ENCODE peak calls at places on chromosome 20, in seven cellular contexts. G is tibial artery, L is fibroblast of lung, O is tibial nerve, D is astrocyte of the cerebellum, N is mammary epithelial cell, E is spleen. Z is an unnamed sample.

GRCh38 chr20:21109144-21109543 is 3.0 kb upstream of the LINC00237 start:
- DNase-seq in N (no peak), O (no peak), G (no peak), L (no peak), D (no peak), E (no peak), Z (no peak)

GRCh38 chr20:25622450-25623224 is 1.2 kb downstream of the NANP start:
- DNase-seq in G (no peak), E (no peak), N (peak; percentile 19), O (no peak), L (peak; percentile 69), D (no peak), Z (no peak)

GRCh38 chr20:52399352-52399751 is 207.8 kb upstream of the ZFP64 start:
- DNase-seq in E (no peak), L (no peak), N (no peak), O (no peak), G (no peak), D (no peak), Z (no peak)

GRCh38 chr20:41231850-41232249 is 85.7 kb downstream of the ZHX3 start:
- DNase-seq in G (no peak), D (no peak), O (no peak), N (no peak), L (no peak), E (no peak), Z (no peak)

GRCh38 chr20:3239867-3240775 is 1.1 kb upstream of the SLC4A11 start:
- DNase-seq in D (no peak), O (no peak), G (no peak), L (peak; percentile 26), N (peak; percentile 57), E (peak; percentile 71), Z (no peak)

GRCh38 chr20:3377644-3378043 is 29.8 kb downstream of the DNAAF9 start:
- DNase-seq in N (no peak), L (no peak), E (no peak), G (no peak), O (no peak), D (no peak), Z (no peak)

GRCh38 chr20:62942456-62942855 is 4.5 kb downstream of the GID8 start:
- DNase-seq in N (no peak), G (peak; percentile 49), D (no peak), E (peak; percentile 45), O (no peak), L (no peak), Z (no peak)

GRCh38 chr20:11457476-11457875 is 460.2 kb upstream of the BTBD3 start:
- DNase-seq in N (peak; percentile 65), E (no peak), L (no peak), G (no peak), D (peak; percentile 82), O (no peak), Z (no peak)

GRCh38 chr20:60446273-60447111 is 488.3 kb downstream of the CDH26 start:
- DNase-seq in E (no peak), O (no peak), N (no peak), D (no peak), G (no peak), L (no peak), Z (no peak)

GRCh38 chr20:21053002-21053762 is 53.0 kb downstream of the LINC00237 start:
- DNase-seq in E (no peak), D (no peak), N (no peak), O (no peak), L (no peak), G (no peak), Z (no peak)

GRCh38 chr20:5531318-5532081 is 214.7 kb upstream of the PROKR2 start:
- DNase-seq in G (no peak), L (peak; percentile 49), O (no peak), E (no peak), D (no peak), N (peak; percentile 62), Z (no peak)

GRCh38 chr20:5945963-5946362 is 4.4 kb downstream of the TRMT6 start:
- DNase-seq in L (peak; percentile 82), E (no peak), O (no peak), N (peak; percentile 86), D (peak; percentile 36), G (no peak), Z (no peak)

GRCh38 chr20:50085146-50085480 is 27.8 kb downstream of the UBE2V1 start:
- DNase-seq in G (peak; percentile 33), D (no peak), E (no peak), L (no peak), N (no peak), O (no peak), Z (no peak)

GRCh38 chr20:25077610-25078169 is 4.3 kb downstream of the VSX1 start:
- DNase-seq in N (no peak), G (peak; percentile 78), E (peak; percentile 82), O (no peak), D (no peak), L (no peak), Z (no peak)

GRCh38 chr20:1907586-1907985 is 12.4 kb downstream of the SIRPA start:
- DNase-seq in N (peak; percentile 48), D (no peak), E (no peak), O (no peak), G (no peak), L (peak; percentile 38), Z (no peak)

GRCh38 chr20:45300961-45301360 is 5.7 kb upstream of the RBPJL start:
- DNase-seq in G (no peak), O (no peak), L (no peak), N (peak; percentile 13), E (no peak), D (no peak), Z (no peak)
- TF ChIP-seq CTCF in G (no peak), O (no peak), L (peak; percentile 11), N (peak; percentile 62), E (no peak), D (peak; percentile 42), Z (no peak)

DNA sequence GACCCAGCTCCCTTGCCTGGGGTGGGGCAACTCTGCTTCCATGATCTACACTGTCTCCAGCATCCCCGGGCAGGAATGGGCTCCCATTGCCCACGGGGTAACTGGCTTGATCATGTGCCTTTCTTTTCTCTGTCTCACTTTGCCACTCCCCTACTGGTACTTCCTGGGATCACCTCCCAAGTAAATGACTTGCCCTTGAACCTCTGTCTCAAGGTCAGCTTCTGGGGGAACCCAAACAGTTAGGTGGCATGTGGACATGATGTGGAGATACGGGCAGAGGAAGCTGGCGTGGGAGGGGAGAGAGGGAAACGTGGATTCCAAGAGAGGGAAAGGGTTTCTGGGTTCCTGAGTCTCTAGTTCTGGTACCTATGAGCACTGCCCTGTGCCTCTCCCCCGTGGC is 63.8 kb upstream of the RALY start:
- DNase-seq in L (no peak), G (no peak), D (no peak), O (no peak), N (no peak), E (no peak), Z (no peak)
- TF ChIP-seq CTCF in L (no peak), G (no peak), D (no peak), O (no peak), N (no peak), E (no peak), Z (no peak)

GRCh38 chr20:56513807-56514150 is 10.8 kb upstream of the FAM209A start:
- DNase-seq in G (peak; percentile 45), N (no peak), D (no peak), O (no peak), L (no peak), E (no peak), Z (no peak)

GRCh38 chr20:56516631-56517030 is 7.9 kb upstream of the FAM209A start:
- DNase-seq in N (no peak), O (no peak), D (no peak), E (peak; percentile 9), G (peak; percentile 16), L (no peak), Z (no peak)

GRCh38 chr20:56517641-56518040 is 6.9 kb upstream of the FAM209A start:
- DNase-seq in N (no peak), L (no peak), O (no peak), E (peak; percentile 31), G (peak; percentile 9), D (no peak), Z (no peak)

GRCh38 chr20:56517211-56517610 is 7.3 kb upstream of the FAM209A start:
- DNase-seq in O (no peak), G (peak; percentile 10), D (no peak), E (peak; percentile 49), L (no peak), N (no peak), Z (no peak)

GRCh38 chr20:56515657-56516381 is 8.7 kb upstream of the FAM209A start:
- DNase-seq in O (no peak), N (no peak), E (no peak), D (peak; percentile 6), G (no peak), L (peak; percentile 37), Z (no peak)
- TF ChIP-seq CTCF in O (no peak), N (peak; percentile 13), E (no peak), D (peak; percentile 42), G (no peak), L (peak; percentile 26), Z (no peak)

GRCh38 chr20:35478804-35479472 is 23.5 kb downstream of the CEP250 start:
- DNase-seq in L (no peak), D (no peak), N (no peak), G (no peak), E (peak; percentile 88), O (no peak), Z (no peak)
- TF ChIP-seq CTCF in L (no peak), D (peak; percentile 23), N (no peak), G (no peak), E (peak; percentile 44), O (no peak), Z (no peak)

GRCh38 chr20:48478806-48479550 is 348.8 kb downstream of the PREX1 start:
- DNase-seq in O (no peak), D (no peak), G (no peak), N (no peak), L (no peak), E (no peak), Z (no peak)

GRCh38 chr20:48480391-48480790 is 347.4 kb downstream of the PREX1 start:
- DNase-seq in O (no peak), N (no peak), L (no peak), D (no peak), E (no peak), G (no peak), Z (no peak)

GRCh38 chr20:48474022-48474421 is 353.8 kb downstream of the PREX1 start:
- DNase-seq in G (no peak), N (no peak), D (no peak), O (no peak), E (no peak), L (no peak), Z (no peak)

GRCh38 chr20:48478370-48478769 is 349.4 kb downstream of the PREX1 start:
- DNase-seq in E (no peak), L (no peak), D (no peak), N (no peak), O (no peak), G (no peak), Z (no peak)

DNA sequence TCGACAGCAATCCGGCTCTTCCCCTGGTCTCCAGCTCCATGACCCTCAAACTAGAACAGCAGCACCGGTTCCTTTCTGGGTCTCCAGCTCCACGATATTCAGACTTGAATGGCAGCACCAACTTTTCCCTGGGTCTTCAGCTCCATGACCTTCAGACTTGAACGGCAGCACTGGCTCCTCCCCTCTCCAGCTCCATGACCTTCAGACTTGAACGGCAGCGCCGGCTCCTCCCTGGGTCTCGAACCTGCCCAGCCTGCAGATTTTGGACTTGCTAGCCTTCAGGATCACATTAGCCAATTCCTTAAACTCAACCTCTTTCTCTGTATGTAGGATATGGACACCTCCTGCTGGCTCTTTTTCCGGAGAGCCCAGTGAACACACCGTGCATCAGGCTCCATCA is 350.9 kb downstream of the PREX1 start:
- DNase-seq in N (no peak), G (no peak), L (no peak), O (no peak), E (no peak), D (no peak), Z (no peak)
- TF ChIP-seq CTCF in N (no peak), G (no peak), L (no peak), O (no peak), E (no peak), D (no peak), Z (no peak)

GRCh38 chr20:48921168-48921882 is at the start of gene ARFGEF2:
- DNase-seq in D (peak; percentile 64), O (peak; percentile 92), L (peak; percentile 87), G (peak; percentile 95), N (peak; percentile 85), E (peak; percentile 99), Z (peak; percentile 96)
- TF ChIP-seq CTCF in D (no peak), O (peak; percentile 23), L (no peak), G (peak; percentile 22), N (no peak), E (peak; percentile 16), Z (no peak)

Z was measured in activated B cell treated with CpG ODN at 0.5 μM for 24 hours.